ENCODE peak calls at places on chromosome 21, in eight cellular contexts. R, L, W, I, N, J, D and E are unnamed samples.

GRCh38 chr21:45018131-45019075 is 56.0 kb upstream of the ADARB1 start:
- DNase-seq in R (no peak), W (no peak), N (no peak), I (no peak), L (peak), J (peak), D (no peak), E (no peak)

GRCh38 chr21:31236528-31236927 is 107.5 kb downstream of the TIAM1 start:
- DNase-seq in J (no peak), D (no peak), N (no peak), I (no peak), L (no peak), R (no peak), W (no peak), E (no peak)

GRCh38 chr21:45330075-45330781 is 42.5 kb upstream of the POFUT2 start:
- DNase-seq in N (no peak), W (peak), D (no peak), R (peak), L (peak), I (peak), J (peak), E (no peak)

GRCh38 chr21:20004353-20004752 is 993.9 kb upstream of the NCAM2 start:
- DNase-seq in W (no peak), J (no peak), N (peak), R (no peak), L (no peak), I (no peak), D (no peak), E (no peak)

GRCh38 chr21:41170442-41170841 is 2.5 kb downstream of the BACE2 start:
- DNase-seq in D (peak), I (no peak), W (peak), N (peak), J (no peak), L (no peak), R (peak), E (peak)

GRCh38 chr21:46057111-46057709 is 40.7 kb upstream of the COL6A2 start:
- DNase-seq in J (no peak), D (no peak), R (no peak), I (no peak), N (no peak), L (no peak), W (no peak), E (no peak)

GRCh38 chr21:16863541-16863940 is 649.3 kb upstream of the CXADR start:
- DNase-seq in L (no peak), D (no peak), R (no peak), N (no peak), W (no peak), J (no peak), I (no peak), E (no peak)

GRCh38 chr21:43340491-43341348 is 86.2 kb downstream of the SIK1 start:
- DNase-seq in D (peak), L (peak), I (no peak), R (peak), W (no peak), J (no peak), N (peak), E (no peak)

GRCh38 chr21:45004481-45005263 is 64.8 kb downstream of the SLX9 start:
- DNase-seq in D (no peak), N (peak), R (no peak), I (no peak), J (no peak), W (no peak), L (peak), E (no peak)

GRCh38 chr21:45857761-45858160 is 123.8 kb upstream of the COL6A1 start:
- DNase-seq in D (peak), W (no peak), I (no peak), N (no peak), R (no peak), J (no peak), L (no peak), E (no peak)

GRCh38 chr21:42121792-42122191 is 50.7 kb downstream of the UMODL1 start:
- DNase-seq in W (peak), I (no peak), D (peak), N (no peak), J (no peak), L (no peak), R (no peak), E (no peak)

GRCh38 chr21:29718081-29718815 is 221.5 kb downstream of the GRIK1 start:
- DNase-seq in D (no peak), L (no peak), N (no peak), I (no peak), W (no peak), J (no peak), R (no peak), E (no peak)

GRCh38 chr21:42833439-42833815 is 45.9 kb downstream of the WDR4 start:
- DNase-seq in L (no peak), W (no peak), R (peak), J (no peak), N (no peak), I (no peak), D (peak), E (no peak)

GRCh38 chr21:45336535-45336810 is 48.8 kb upstream of the POFUT2 start:
- DNase-seq in J (no peak), L (peak), D (no peak), W (no peak), I (no peak), R (no peak), N (no peak), E (no peak)

GRCh38 chr21:39788383-39788782 is 43.4 kb downstream of the IGSF5 start:
- DNase-seq in R (peak), N (peak), J (peak), D (peak), L (peak), W (peak), I (peak), E (peak)

GRCh38 chr21:45923146-45923545 is 58.4 kb upstream of the COL6A1 start:
- DNase-seq in D (peak), J (peak), N (peak), R (peak), I (peak), W (peak), L (peak), E (peak)

GRCh38 chr21:45555557-45556301 is 13.5 kb upstream of the SLC19A1 start:
- DNase-seq in R (peak), N (peak), I (peak), J (peak), D (peak), W (peak), L (peak), E (no peak)

GRCh38 chr21:42939581-42940413 is 14.4 kb upstream of the ERVH48-1 start:
- DNase-seq in W (peak), D (peak), I (no peak), J (peak), N (peak), R (peak), L (peak), E (peak)

GRCh38 chr21:45316871-45317400 is 29.2 kb upstream of the POFUT2 start:
- DNase-seq in D (no peak), W (peak), L (no peak), N (no peak), R (no peak), I (no peak), J (no peak), E (no peak)

GRCh38 chr21:43312751-43313169 is 114.2 kb downstream of the SIK1 start:
- DNase-seq in W (no peak), L (no peak), D (peak), R (no peak), J (no peak), N (no peak), I (no peak), E (no peak)

GRCh38 chr21:15437873-15438272 is 291.9 kb upstream of the USP25 start:
- DNase-seq in R (no peak), W (no peak), I (no peak), N (peak), J (no peak), D (no peak), L (no peak), E (no peak)

GRCh38 chr21:14572206-14572780 is 26.2 kb upstream of the SAMSN1 start:
- DNase-seq in J (no peak), L (no peak), N (no peak), D (no peak), R (no peak), W (no peak), I (no peak), E (no peak)

GRCh38 chr21:46092811-46093667 is 4.9 kb upstream of the COL6A2 start:
- DNase-seq in R (no peak), L (no peak), N (no peak), J (peak), W (no peak), D (peak), I (no peak), E (no peak)

GRCh38 chr21:28439852-28440251 is 552.8 kb downstream of the LTN1 start:
- DNase-seq in L (no peak), R (no peak), J (no peak), I (no peak), N (no peak), W (no peak), D (no peak), E (no peak)

GRCh38 chr21:28436286-28436932 is 556.3 kb downstream of the LTN1 start:
- DNase-seq in R (no peak), I (no peak), L (no peak), N (peak), W (no peak), J (no peak), D (no peak), E (no peak)

GRCh38 chr21:28442085-28442484 is 550.6 kb downstream of the LTN1 start:
- DNase-seq in J (no peak), W (no peak), R (no peak), L (no peak), I (no peak), D (no peak), N (no peak), E (no peak)

GRCh38 chr21:28442624-28443023 is 550.1 kb downstream of the LTN1 start:
- DNase-seq in D (no peak), R (no peak), J (no peak), W (no peak), N (no peak), L (no peak), I (no peak), E (no peak)

GRCh38 chr21:28439246-28439645 is 553.4 kb downstream of the LTN1 start:
- DNase-seq in D (no peak), W (no peak), N (no peak), J (no peak), R (no peak), L (no peak), I (no peak), E (no peak)
- H3K4me3 ChIP-seq in D (no peak), W (no peak), N (no peak), J (no peak), R (no peak), L (no peak), I (no peak), E (no peak)

DNA sequence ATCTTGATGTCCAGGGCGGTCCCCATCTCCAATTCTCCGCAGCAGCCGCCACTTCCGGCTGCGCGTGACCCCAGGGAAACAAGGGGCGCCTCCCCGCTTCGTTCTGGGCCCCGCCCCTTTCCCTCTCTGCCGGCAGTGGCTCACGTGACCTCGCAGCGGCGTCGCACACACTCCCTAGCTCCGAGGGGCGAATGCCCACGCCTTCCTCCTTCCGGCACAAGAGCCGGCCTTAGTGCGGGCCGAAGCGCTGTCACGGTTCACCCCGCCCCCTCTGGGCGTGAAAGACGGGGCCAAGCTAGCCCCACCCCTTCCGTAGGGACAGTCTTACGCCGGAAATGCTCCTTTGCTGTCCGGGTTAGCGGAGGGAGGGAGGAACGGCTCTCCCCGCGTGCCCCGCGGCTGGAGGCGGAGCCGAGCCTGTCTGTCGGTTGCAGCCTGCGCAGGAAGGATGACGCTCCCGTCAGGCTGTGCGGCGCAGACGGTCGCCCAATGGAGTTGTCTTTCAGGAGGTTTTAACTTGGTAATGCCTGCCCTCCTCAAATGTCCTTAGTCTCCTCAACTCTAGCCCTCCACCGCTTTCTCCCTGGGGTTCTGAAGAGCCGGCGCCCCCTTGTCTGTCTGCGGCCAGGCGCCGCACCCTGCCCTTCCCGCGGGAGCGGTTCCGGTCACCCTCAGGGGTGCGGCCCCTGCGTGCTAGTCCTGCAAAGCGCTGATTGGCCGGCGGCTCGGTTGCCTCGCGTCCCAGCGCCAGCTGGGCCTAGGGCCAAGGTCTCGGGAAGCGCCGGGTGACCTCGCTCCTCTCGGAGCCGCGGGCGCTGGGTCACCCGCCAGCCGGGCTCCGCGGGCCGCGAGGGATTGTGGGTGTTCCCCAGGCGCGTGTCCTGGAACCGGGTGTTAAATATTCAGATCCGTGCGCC is at the start of gene VPS26C:
- DNase-seq in R (peak), J (peak), L (peak), W (peak), D (peak), I (peak), N (peak), E (peak)
- TF ChIP-seq POLR2A in R (peak), J (peak), L (peak), W (peak), D (no peak), I (peak), N (peak), E (peak)

GRCh38 chr21:34702341-34702807 is 33.6 kb downstream of the CLIC6 start:
- DNase-seq in J (no peak), D (peak), I (no peak), R (no peak), N (no peak), W (peak), L (no peak), E (no peak)
- H3K27ac ChIP-seq in J (no peak), D (no peak), I (no peak), R (no peak), N (no peak), W (no peak), L (no peak), E (no peak)

DNA sequence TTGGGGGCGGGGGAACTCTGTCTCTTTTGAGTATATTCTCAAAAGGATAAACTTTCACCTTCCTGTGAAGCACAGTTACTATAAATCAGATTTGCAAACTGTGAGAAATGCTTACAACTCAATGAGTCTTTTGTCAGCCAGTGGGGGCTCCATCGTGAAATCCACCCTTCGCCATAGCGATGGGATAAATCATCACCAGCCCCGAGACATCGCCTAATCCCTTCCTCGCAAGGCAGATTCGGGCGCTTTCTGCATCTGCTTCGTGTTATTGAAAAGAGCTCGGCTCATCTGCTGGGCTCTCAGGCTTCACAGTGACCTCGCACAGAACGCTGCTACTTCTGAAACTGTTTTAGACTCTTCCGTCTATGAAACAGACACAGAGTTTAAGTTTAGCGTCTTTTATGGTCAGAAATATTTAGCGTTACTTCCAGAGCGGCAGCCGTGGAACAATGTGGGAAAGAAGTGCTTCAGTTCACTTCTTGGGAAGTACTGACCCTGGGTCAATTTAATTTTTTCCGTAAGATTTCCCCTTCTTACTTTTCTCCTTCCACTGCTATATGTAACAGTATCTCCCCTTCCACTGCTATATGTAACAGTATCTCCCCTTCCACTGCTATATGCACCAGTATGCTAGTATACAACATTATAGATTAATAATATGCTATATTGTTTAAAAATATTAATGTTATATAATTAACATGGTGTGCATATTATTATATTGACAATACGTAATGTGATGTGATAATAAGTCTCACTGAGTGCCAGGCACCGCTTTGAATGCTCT is 69.5 kb upstream of the ERG start:
- DNase-seq in R (no peak), L (no peak), N (no peak), W (no peak), I (peak), J (no peak), D (no peak), E (no peak)
- H3K4me3 ChIP-seq in R (no peak), L (peak), N (no peak), W (no peak), I (no peak), J (no peak), D (peak), E (peak)